ENCODE peak calls at places on chromosome 14, in eight cellular contexts. One of them, this sample, is unnamed. For H3K9me3 and H3K27me3, the result is how much of the 10 kb centered on the place peaks cover.

GRCh38 chr14:70059545-70059944 is 129.2 kb downstream of the SLC8A3 start:
- DNase-seq in SK-N-SH: no peak
- DNase-seq in suprapubic skin: no peak
- DNase-seq in upper lobe of left lung: no peak
- DNase-seq in transverse colon: no peak
- DNase-seq in H1: no peak
- DNase-seq in HepG2: no peak
- DNase-seq in breast epithelium: no peak
- DNase-seq in this sample: no peak

GRCh38 chr14:64478634-64479250 is 13.4 kb downstream of the AKAP5 start:
- DNase-seq in SK-N-SH: peak
- DNase-seq in H1: no peak
- DNase-seq in breast epithelium: no peak
- DNase-seq in transverse colon: no peak
- DNase-seq in upper lobe of left lung: no peak
- DNase-seq in HepG2: no peak
- DNase-seq in suprapubic skin: no peak
- DNase-seq in this sample: no peak

GRCh38 chr14:95523051-95523817 is 6.8 kb upstream of the SYNE3 start:
- DNase-seq in suprapubic skin: no peak
- DNase-seq in breast epithelium: no peak
- DNase-seq in upper lobe of left lung: no peak
- DNase-seq in HepG2: peak
- DNase-seq in SK-N-SH: no peak
- DNase-seq in H1: no peak
- DNase-seq in transverse colon: no peak
- DNase-seq in this sample: no peak

GRCh38 chr14:47442206-47442605 is 233.2 kb downstream of the MDGA2 start:
- DNase-seq in suprapubic skin: no peak
- DNase-seq in SK-N-SH: no peak
- DNase-seq in transverse colon: no peak
- DNase-seq in HepG2: peak
- DNase-seq in breast epithelium: no peak
- DNase-seq in upper lobe of left lung: no peak
- DNase-seq in H1: peak
- DNase-seq in this sample: no peak

GRCh38 chr14:90782892-90783291 is 33.3 kb downstream of the TTC7B start:
- DNase-seq in HepG2: no peak
- DNase-seq in upper lobe of left lung: no peak
- DNase-seq in SK-N-SH: no peak
- DNase-seq in transverse colon: no peak
- DNase-seq in suprapubic skin: no peak
- DNase-seq in breast epithelium: no peak
- DNase-seq in H1: no peak
- DNase-seq in this sample: peak

GRCh38 chr14:96077983-96078686 is 39.0 kb downstream of the C14orf132 start:
- DNase-seq in H1: no peak
- DNase-seq in HepG2: no peak
- DNase-seq in transverse colon: no peak
- DNase-seq in SK-N-SH: peak
- DNase-seq in suprapubic skin: peak
- DNase-seq in upper lobe of left lung: no peak
- DNase-seq in breast epithelium: peak
- DNase-seq in this sample: no peak

GRCh38 chr14:64491637-64492036 is 12.0 kb downstream of the ZBTB25 start:
- DNase-seq in transverse colon: no peak
- DNase-seq in suprapubic skin: no peak
- DNase-seq in breast epithelium: no peak
- DNase-seq in H1: no peak
- DNase-seq in SK-N-SH: no peak
- DNase-seq in HepG2: no peak
- DNase-seq in upper lobe of left lung: no peak
- DNase-seq in this sample: no peak

GRCh38 chr14:54366726-54367707 is 29.8 kb upstream of the CDKN3 start:
- DNase-seq in breast epithelium: no peak
- DNase-seq in H1: no peak
- DNase-seq in upper lobe of left lung: no peak
- DNase-seq in suprapubic skin: no peak
- DNase-seq in SK-N-SH: peak
- DNase-seq in transverse colon: peak
- DNase-seq in HepG2: peak
- DNase-seq in this sample: peak

GRCh38 chr14:81400202-81400678 is at the start of gene STON2:
- DNase-seq in suprapubic skin: peak
- DNase-seq in HepG2: no peak
- DNase-seq in transverse colon: peak
- DNase-seq in SK-N-SH: no peak
- DNase-seq in breast epithelium: no peak
- DNase-seq in upper lobe of left lung: no peak
- DNase-seq in H1: no peak
- DNase-seq in this sample: no peak

GRCh38 chr14:93980464-93981201 is 4.3 kb upstream of the ASB2 start:
- DNase-seq in SK-N-SH: no peak
- DNase-seq in transverse colon: peak
- DNase-seq in breast epithelium: no peak
- DNase-seq in HepG2: no peak
- DNase-seq in H1: no peak
- DNase-seq in suprapubic skin: no peak
- DNase-seq in upper lobe of left lung: no peak
- DNase-seq in this sample: no peak

GRCh38 chr14:74518221-74518620 is 24.7 kb downstream of the ISCA2 start:
- DNase-seq in SK-N-SH: no peak
- DNase-seq in breast epithelium: no peak
- DNase-seq in H1: no peak
- DNase-seq in HepG2: no peak
- DNase-seq in transverse colon: no peak
- DNase-seq in upper lobe of left lung: no peak
- DNase-seq in suprapubic skin: no peak
- DNase-seq in this sample: no peak

GRCh38 chr14:90495357-90496276 is 98.8 kb downstream of the CALM1 start:
- DNase-seq in suprapubic skin: no peak
- DNase-seq in breast epithelium: no peak
- DNase-seq in SK-N-SH: peak
- DNase-seq in H1: no peak
- DNase-seq in HepG2: peak
- DNase-seq in upper lobe of left lung: no peak
- DNase-seq in transverse colon: peak
- DNase-seq in this sample: no peak

GRCh38 chr14:68785817-68786490 is 6.9 kb downstream of the ZFP36L1 start:
- DNase-seq in upper lobe of left lung: no peak
- DNase-seq in transverse colon: peak
- DNase-seq in HepG2: no peak
- DNase-seq in suprapubic skin: peak
- DNase-seq in breast epithelium: no peak
- DNase-seq in H1: no peak
- DNase-seq in SK-N-SH: no peak
- DNase-seq in this sample: peak

DNA sequence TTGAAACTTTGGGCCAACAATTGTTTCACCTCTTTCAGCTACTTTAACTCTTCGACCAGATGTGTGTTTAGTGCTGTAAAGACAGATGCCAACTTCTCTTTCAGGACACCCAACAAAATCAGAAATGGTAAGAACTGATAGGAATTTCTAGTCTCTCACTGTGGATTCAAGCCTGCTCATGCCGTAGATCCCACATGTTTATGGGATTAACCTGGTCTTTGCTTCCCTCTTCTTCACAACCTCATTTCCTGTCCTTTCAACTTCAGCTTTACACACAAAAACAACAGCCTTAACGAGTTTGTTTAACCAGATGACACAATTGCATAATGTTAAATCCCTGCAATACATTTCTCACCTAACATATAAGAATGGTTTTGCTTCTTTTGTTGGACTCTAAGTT is 1031.9 kb upstream of the LRFN5 start:
- DNase-seq in breast epithelium: no peak
- DNase-seq in HepG2: no peak
- DNase-seq in H1: no peak
- DNase-seq in suprapubic skin: no peak
- DNase-seq in transverse colon: no peak
- DNase-seq in upper lobe of left lung: no peak
- DNase-seq in SK-N-SH: no peak
- DNase-seq in this sample: no peak
- H3K9me3 ChIP-seq in breast epithelium: under half
- H3K9me3 ChIP-seq in HepG2: half or more
- H3K9me3 ChIP-seq in H1: under half
- H3K9me3 ChIP-seq in suprapubic skin: under half
- H3K9me3 ChIP-seq in transverse colon: under half
- H3K9me3 ChIP-seq in upper lobe of left lung: under half
- H3K9me3 ChIP-seq in SK-N-SH: under half
- H3K9me3 ChIP-seq in this sample: under half

GRCh38 chr14:20617138-20618003 is 24.1 kb downstream of the OR6S1 start:
- DNase-seq in suprapubic skin: no peak
- DNase-seq in transverse colon: no peak
- DNase-seq in upper lobe of left lung: no peak
- DNase-seq in H1: no peak
- DNase-seq in SK-N-SH: no peak
- DNase-seq in HepG2: no peak
- DNase-seq in breast epithelium: no peak
- DNase-seq in this sample: no peak

GRCh38 chr14:20618328-20618749 is 23.2 kb downstream of the OR6S1 start:
- DNase-seq in H1: no peak
- DNase-seq in breast epithelium: no peak
- DNase-seq in transverse colon: no peak
- DNase-seq in SK-N-SH: no peak
- DNase-seq in upper lobe of left lung: no peak
- DNase-seq in HepG2: no peak
- DNase-seq in suprapubic skin: no peak
- DNase-seq in this sample: no peak

GRCh38 chr14:20622816-20623291 is 18.6 kb downstream of the OR6S1 start:
- DNase-seq in H1: no peak
- DNase-seq in HepG2: no peak
- DNase-seq in SK-N-SH: no peak
- DNase-seq in transverse colon: no peak
- DNase-seq in suprapubic skin: no peak
- DNase-seq in breast epithelium: no peak
- DNase-seq in upper lobe of left lung: peak
- DNase-seq in this sample: no peak

GRCh38 chr14:20623798-20624197 is 17.7 kb downstream of the OR6S1 start:
- DNase-seq in HepG2: no peak
- DNase-seq in SK-N-SH: no peak
- DNase-seq in breast epithelium: no peak
- DNase-seq in suprapubic skin: no peak
- DNase-seq in upper lobe of left lung: no peak
- DNase-seq in transverse colon: no peak
- DNase-seq in H1: no peak
- DNase-seq in this sample: no peak

GRCh38 chr14:20620798-20621478 is 20.6 kb downstream of the OR6S1 start:
- DNase-seq in suprapubic skin: no peak
- DNase-seq in H1: no peak
- DNase-seq in HepG2: peak
- DNase-seq in breast epithelium: no peak
- DNase-seq in upper lobe of left lung: no peak
- DNase-seq in SK-N-SH: no peak
- DNase-seq in transverse colon: no peak
- DNase-seq in this sample: no peak
- TF ChIP-seq POLR2AphosphoS5 in suprapubic skin: no peak
- TF ChIP-seq POLR2AphosphoS5 in H1: no peak
- TF ChIP-seq POLR2AphosphoS5 in HepG2: no peak
- TF ChIP-seq POLR2AphosphoS5 in breast epithelium: no peak
- TF ChIP-seq POLR2AphosphoS5 in upper lobe of left lung: no peak
- TF ChIP-seq POLR2AphosphoS5 in SK-N-SH: no peak
- TF ChIP-seq POLR2AphosphoS5 in transverse colon: no peak
- TF ChIP-seq POLR2AphosphoS5 in this sample: no peak

GRCh38 chr14:23382276-23382675 is 5.4 kb downstream of the CMTM5 start:
- DNase-seq in SK-N-SH: no peak
- DNase-seq in transverse colon: no peak
- DNase-seq in HepG2: no peak
- DNase-seq in H1: no peak
- DNase-seq in suprapubic skin: no peak
- DNase-seq in upper lobe of left lung: no peak
- DNase-seq in breast epithelium: no peak
- DNase-seq in this sample: no peak

GRCh38 chr14:23381871-23382270 is 5.0 kb downstream of the CMTM5 start:
- DNase-seq in H1: no peak
- DNase-seq in SK-N-SH: no peak
- DNase-seq in transverse colon: no peak
- DNase-seq in suprapubic skin: no peak
- DNase-seq in upper lobe of left lung: no peak
- DNase-seq in HepG2: no peak
- DNase-seq in breast epithelium: no peak
- DNase-seq in this sample: no peak

GRCh38 chr14:23381017-23381375 is 4.2 kb downstream of the CMTM5 start:
- DNase-seq in HepG2: no peak
- DNase-seq in SK-N-SH: no peak
- DNase-seq in upper lobe of left lung: no peak
- DNase-seq in transverse colon: no peak
- DNase-seq in suprapubic skin: no peak
- DNase-seq in breast epithelium: no peak
- DNase-seq in H1: no peak
- DNase-seq in this sample: no peak

GRCh38 chr14:23384364-23385080 is 7.7 kb downstream of the CMTM5 start:
- DNase-seq in HepG2: no peak
- DNase-seq in breast epithelium: no peak
- DNase-seq in SK-N-SH: no peak
- DNase-seq in suprapubic skin: no peak
- DNase-seq in H1: no peak
- DNase-seq in transverse colon: no peak
- DNase-seq in upper lobe of left lung: no peak
- DNase-seq in this sample: no peak

GRCh38 chr14:23383041-23383440 is 6.2 kb downstream of the CMTM5 start:
- DNase-seq in suprapubic skin: no peak
- DNase-seq in SK-N-SH: no peak
- DNase-seq in H1: no peak
- DNase-seq in HepG2: no peak
- DNase-seq in breast epithelium: no peak
- DNase-seq in transverse colon: no peak
- DNase-seq in upper lobe of left lung: no peak
- DNase-seq in this sample: no peak
- H3K27me3 ChIP-seq in suprapubic skin: under half
- H3K27me3 ChIP-seq in SK-N-SH: under half
- H3K27me3 ChIP-seq in H1: under half
- H3K27me3 ChIP-seq in HepG2: half or more
- H3K27me3 ChIP-seq in breast epithelium: under half
- H3K27me3 ChIP-seq in transverse colon: under half
- H3K27me3 ChIP-seq in upper lobe of left lung: under half
- H3K27me3 ChIP-seq in this sample: under half

GRCh38 chr14:65509842-65510241 is 97.3 kb downstream of the FUT8 start:
- DNase-seq in upper lobe of left lung: no peak
- DNase-seq in transverse colon: no peak
- DNase-seq in SK-N-SH: no peak
- DNase-seq in HepG2: no peak
- DNase-seq in breast epithelium: no peak
- DNase-seq in H1: no peak
- DNase-seq in suprapubic skin: no peak
- DNase-seq in this sample: no peak
- H3K9me3 ChIP-seq in upper lobe of left lung: under half
- H3K9me3 ChIP-seq in transverse colon: under half
- H3K9me3 ChIP-seq in SK-N-SH: under half
- H3K9me3 ChIP-seq in HepG2: under half
- H3K9me3 ChIP-seq in breast epithelium: under half
- H3K9me3 ChIP-seq in H1: under half
- H3K9me3 ChIP-seq in suprapubic skin: under half
- H3K9me3 ChIP-seq in this sample: under half

DNA sequence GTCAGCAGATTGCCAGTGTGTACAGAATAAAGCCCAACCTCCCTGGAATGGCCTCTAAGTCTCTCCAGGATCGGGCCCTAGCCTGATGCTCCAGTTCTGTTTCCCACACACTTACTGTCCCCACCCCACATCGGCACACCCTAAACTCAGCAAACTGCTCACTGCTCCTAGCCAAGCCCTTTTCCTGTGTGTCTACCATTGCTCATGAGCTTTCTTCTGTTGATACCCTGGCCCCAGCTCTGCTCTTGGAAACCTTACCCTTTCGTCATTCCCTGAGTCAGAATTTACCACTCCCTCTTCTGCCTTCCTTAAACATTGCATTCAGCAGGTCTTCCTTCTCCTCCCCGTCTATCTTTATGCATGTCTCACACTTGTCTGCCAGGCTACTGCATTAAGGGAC is 158.9 kb downstream of the TMX1 start:
- DNase-seq in suprapubic skin: no peak
- DNase-seq in upper lobe of left lung: no peak
- DNase-seq in SK-N-SH: no peak
- DNase-seq in H1: no peak
- DNase-seq in transverse colon: no peak
- DNase-seq in breast epithelium: no peak
- DNase-seq in HepG2: no peak
- DNase-seq in this sample: peak
- TF ChIP-seq POLR2AphosphoS5 in suprapubic skin: peak
- TF ChIP-seq POLR2AphosphoS5 in upper lobe of left lung: no peak
- TF ChIP-seq POLR2AphosphoS5 in SK-N-SH: peak
- TF ChIP-seq POLR2AphosphoS5 in H1: no peak
- TF ChIP-seq POLR2AphosphoS5 in transverse colon: no peak
- TF ChIP-seq POLR2AphosphoS5 in breast epithelium: no peak
- TF ChIP-seq POLR2AphosphoS5 in HepG2: no peak
- TF ChIP-seq POLR2AphosphoS5 in this sample: no peak

This sample was measured in vagina.